ENCODE peak calls at places on chromosomes 2 and 18, in four cellular contexts. X, J, H and T are unnamed samples.

GRCh38 chr2:15092691-15093090 is 460.2 kb downstream of the LRATD1 start:
- DNase-seq in X (no peak), J (no peak), H (no peak), T (no peak)

GRCh38 chr18:44799422-44800421 is 119.0 kb downstream of the SETBP1 start:
- DNase-seq in X (no peak), J (peak), H (no peak), T (no peak)

GRCh38 chr2:75340560-75340959 is 141.2 kb upstream of the TACR1 start:
- DNase-seq in X (no peak), J (no peak), H (no peak), T (no peak)

GRCh38 chr2:28665041-28665704 is 86.5 kb upstream of the PPP1CB start:
- DNase-seq in X (no peak), J (no peak), H (no peak), T (peak)

GRCh38 chr2:33340265-33340664 is 136.2 kb upstream of the RASGRP3 start:
- DNase-seq in X (no peak), J (no peak), H (no peak), T (no peak)

GRCh38 chr2:9207641-9208301 is 1.2 kb downstream of the ASAP2 start:
- DNase-seq in X (peak), J (no peak), H (no peak), T (peak)

GRCh38 chr2:38377501-38378258 is 607 bp upstream of the ATL2 start:
- DNase-seq in X (peak), J (no peak), H (no peak), T (no peak)

GRCh38 chr2:95016616-95017307 is 8.7 kb upstream of the MAL start:
- DNase-seq in X (no peak), J (no peak), H (no peak), T (no peak)

GRCh38 chr2:15769676-15770075 is 170.7 kb upstream of the MYCN start:
- DNase-seq in X (no peak), J (no peak), H (no peak), T (no peak)

GRCh38 chr2:236636261-236636660 is 66.6 kb downstream of the ACKR3 start:
- DNase-seq in X (no peak), J (no peak), H (no peak), T (no peak)

GRCh38 chr18:35619468-35619867 is 37.9 kb downstream of the GALNT1 start:
- DNase-seq in X (no peak), J (no peak), H (no peak), T (no peak)

GRCh38 chr2:130368786-130369185 is 12.9 kb downstream of the PTPN18 start:
- DNase-seq in X (no peak), J (no peak), H (no peak), T (no peak)

GRCh38 chr2:59529738-59530137 is 1023.7 kb downstream of the BCL11A start:
- DNase-seq in X (no peak), J (no peak), H (no peak), T (no peak)

GRCh38 chr2:207787800-207788199 is 18.1 kb upstream of the FZD5 start:
- DNase-seq in X (no peak), J (no peak), H (no peak), T (no peak)

GRCh38 chr2:207790898-207791297 is 21.2 kb upstream of the FZD5 start:
- DNase-seq in X (no peak), J (no peak), H (no peak), T (no peak)

GRCh38 chr2:207784898-207785297 is 15.2 kb upstream of the FZD5 start:
- DNase-seq in X (no peak), J (no peak), H (no peak), T (no peak)

GRCh38 chr2:207783514-207783913 is 13.8 kb upstream of the FZD5 start:
- DNase-seq in X (no peak), J (no peak), H (no peak), T (no peak)

GRCh38 chr2:207786956-207787516 is 17.3 kb upstream of the FZD5 start:
- DNase-seq in X (no peak), J (no peak), H (no peak), T (no peak)
- TF ChIP-seq NRF1 in X (no peak), J (no peak), H (no peak), T (no peak)

GRCh38 chr2:1283856-1284255 is 129.4 kb upstream of the TPO start:
- DNase-seq in X (no peak), J (no peak), H (no peak), T (peak)
- TF ChIP-seq NRF1 in X (no peak), J (no peak), H (no peak), T (no peak)

GRCh38 chr2:144208924-144209323 is 311.0 kb downstream of the ZEB2 start:
- DNase-seq in X (no peak), J (no peak), H (no peak), T (no peak)
- TF ChIP-seq NRF1 in X (no peak), J (no peak), H (no peak), T (no peak)

GRCh38 chr2:150214626-150215025 is 272.8 kb downstream of the RND3 start:
- DNase-seq in X (no peak), J (no peak), H (no peak), T (no peak)
- TF ChIP-seq NRF1 in X (no peak), J (no peak), H (no peak), T (no peak)

GRCh38 chr2:20033341-20033740 is 18.1 kb downstream of the LAPTM4A start:
- DNase-seq in X (no peak), J (no peak), H (no peak), T (no peak)
- TF ChIP-seq NRF1 in X (no peak), J (no peak), H (no peak), T (no peak)

GRCh38 chr2:127355407-127356008 is 32.3 kb downstream of the MAP3K2 start:
- DNase-seq in X (peak), J (no peak), H (no peak), T (peak)
- TF ChIP-seq NRF1 in X (no peak), J (no peak), H (no peak), T (no peak)